ENCODE peak calls at places on chromosomes 16 and 17, in ten cellular contexts. W is stimulated activated CD4-positive, alpha-beta T cell treated with anti-CD3 and anti-CD28 coated beads, Interleukin-4, amount 100 ng/mL, for 1 hour; Q is HS-5; F is NT2/D1; Y is SW 1271; K is fibroblast of lung; M is T-helper 1 cell; A is adrenal gland; O is activated CD4-positive, CD25-positive, alpha-beta regulatory T cell treated with anti-CD3 and anti-CD28 coated beads, Interleukin-2, amount 50 U/mL, for 16 hours; T is progenitor cell of endocrine pancreas. P is an unnamed sample.

GRCh38 chr16:65069766-65070165 is 52.1 kb downstream of the CDH11 start:
- DNase-seq in A (no peak), M (no peak), K (peak; percentile 22), T (no peak), Y (no peak), Q (no peak), O (no peak), W (no peak), F (no peak), P (no peak)

GRCh38 chr17:67310406-67310805 is 56.0 kb downstream of the PSMD12 start:
- DNase-seq in A (no peak), Y (no peak), Q (no peak), M (no peak), K (no peak), T (no peak), O (no peak), W (no peak), F (no peak), P (no peak)

GRCh38 chr16:79071424-79071823 is 529.1 kb downstream of the MAF start:
- DNase-seq in M (no peak), O (no peak), F (no peak), W (no peak), K (no peak), T (no peak), Y (no peak), Q (no peak), A (no peak), P (no peak)

GRCh38 chr17:73586921-73587680 is 57.1 kb downstream of the SDK2 start:
- DNase-seq in Y (no peak), M (no peak), A (peak; percentile 35), Q (no peak), T (no peak), O (no peak), W (no peak), K (no peak), F (no peak), P (no peak)

GRCh38 chr16:68367034-68367433 is 56.2 kb downstream of the PRMT7 start:
- DNase-seq in Y (no peak), F (peak; percentile 62), A (peak; percentile 62), O (no peak), Q (no peak), M (no peak), T (no peak), K (peak; percentile 32), W (peak; percentile 39), P (no peak)

GRCh38 chr16:67526149-67526732 is 2.4 kb upstream of the RIPOR1 start:
- DNase-seq in K (no peak), W (no peak), O (no peak), T (no peak), Y (no peak), A (no peak), Q (no peak), M (no peak), F (no peak), P (no peak)

GRCh38 chr16:65521685-65522338 is 399.9 kb upstream of the CDH11 start:
- DNase-seq in M (no peak), Q (no peak), W (no peak), A (no peak), O (no peak), T (no peak), Y (no peak), K (no peak), F (no peak), P (no peak)

GRCh38 chr16:13902052-13902451 is 17.9 kb upstream of the ERCC4 start:
- DNase-seq in F (no peak), T (no peak), A (no peak), M (no peak), Y (no peak), K (no peak), O (no peak), Q (no peak), W (no peak), P (no peak)

GRCh38 chr17:35743911-35744328 is 9.1 kb downstream of the GAS2L2 start:
- DNase-seq in K (peak; percentile 45), W (no peak), F (no peak), M (no peak), O (no peak), T (peak; percentile 52), Y (no peak), Q (no peak), A (no peak), P (no peak)

GRCh38 chr16:17160285-17160854 is 310.4 kb downstream of the XYLT1 start:
- DNase-seq in Y (no peak), T (no peak), O (no peak), F (no peak), W (no peak), K (peak; percentile 26), Q (no peak), M (no peak), A (no peak), P (no peak)

GRCh38 chr17:73703216-73703615 is 59.0 kb upstream of the SDK2 start:
- DNase-seq in W (no peak), Y (no peak), T (no peak), O (no peak), Q (no peak), F (no peak), A (no peak), K (no peak), M (no peak), P (no peak)

GRCh38 chr16:84933774-84934571 is 77.4 kb downstream of the ZDHHC7 start:
- DNase-seq in F (no peak), O (no peak), Q (no peak), K (peak; percentile 58), M (no peak), T (no peak), A (peak; percentile 89), W (no peak), Y (no peak), P (no peak)

GRCh38 chr16:46650224-46650623 is 29.0 kb upstream of the SHCBP1 start:
- DNase-seq in Y (no peak), W (no peak), K (peak; percentile 90), F (no peak), M (no peak), A (no peak), T (no peak), Q (peak; percentile 45), O (no peak), P (no peak)

GRCh38 chr16:27445502-27446175 is 43.7 kb downstream of the IL21R start:
- DNase-seq in Q (no peak), Y (no peak), O (no peak), W (no peak), T (no peak), F (no peak), M (peak; percentile 5), A (no peak), K (no peak), P (no peak)

GRCh38 chr17:81460856-81461460 is 51.6 kb downstream of the ACTG1 start:
- DNase-seq in K (no peak), Q (no peak), O (no peak), F (no peak), Y (no peak), T (no peak), W (no peak), A (no peak), M (no peak), P (no peak)

GRCh38 chr17:59330314-59330942 is 1.0 kb upstream of the YPEL2 start:
- DNase-seq in Y (no peak), W (no peak), F (no peak), M (no peak), A (peak; percentile 74), O (no peak), T (peak; percentile 27), Q (no peak), K (no peak), P (no peak)

GRCh38 chr17:14427914-14428639 is 127.2 kb downstream of the HS3ST3B1 start:
- DNase-seq in A (no peak), O (no peak), F (no peak), Q (no peak), M (peak; percentile 25), K (no peak), T (no peak), W (peak; percentile 19), Y (no peak), P (no peak)

GRCh38 chr17:75830168-75831031 is 13.8 kb downstream of the UNC13D start:
- DNase-seq in Q (no peak), Y (no peak), A (no peak), K (no peak), O (no peak), W (peak; percentile 52), M (no peak), T (peak; percentile 36), F (no peak), P (no peak)

GRCh38 chr16:84726670-84727467 is 27.1 kb downstream of the USP10 start:
- DNase-seq in F (no peak), M (no peak), Q (no peak), O (no peak), Y (no peak), K (no peak), A (no peak), W (no peak), T (no peak), P (no peak)

GRCh38 chr17:44900894-44901293 is 1.6 kb upstream of the EFTUD2 start:
- DNase-seq in T (no peak), K (peak; percentile 90), W (no peak), O (no peak), A (peak; percentile 85), Q (no peak), Y (no peak), F (no peak), M (no peak), P (peak; percentile 86)

GRCh38 chr16:75572859-75573542 is 6.8 kb downstream of the GABARAPL2 start:
- DNase-seq in M (no peak), W (no peak), T (no peak), F (no peak), O (no peak), A (no peak), K (peak; percentile 15), Y (no peak), Q (no peak), P (no peak)

GRCh38 chr17:43434902-43435319 is 36.1 kb downstream of the ARL4D start:
- DNase-seq in F (no peak), O (no peak), T (no peak), M (no peak), Q (no peak), A (no peak), Y (no peak), K (no peak), W (no peak), P (no peak)

GRCh38 chr17:27666831-27667560 is 36.0 kb downstream of the LGALS9 start:
- DNase-seq in O (no peak), Y (no peak), A (no peak), W (no peak), F (no peak), Q (no peak), M (no peak), T (no peak), K (no peak), P (no peak)

GRCh38 chr17:43840814-43841213 is 6.2 kb upstream of the CD300LG start:
- DNase-seq in K (peak; percentile 18), O (no peak), Y (no peak), T (no peak), W (no peak), Q (no peak), A (no peak), F (no peak), M (no peak), P (no peak)

GRCh38 chr17:65697661-65698060 is 136.2 kb upstream of the AXIN2 start:
- DNase-seq in T (no peak), Q (no peak), Y (no peak), F (no peak), K (no peak), W (no peak), O (no peak), M (no peak), A (no peak), P (no peak)

GRCh38 chr16:58435779-58436178 is 43.5 kb downstream of the GINS3 start:
- DNase-seq in F (no peak), Q (no peak), T (no peak), Y (no peak), K (no peak), A (no peak), M (no peak), W (no peak), O (no peak), P (no peak)

GRCh38 chr17:47844230-47844629 is 3.2 kb upstream of the SCRN2 start:
- DNase-seq in A (peak; percentile 48), K (no peak), T (no peak), Q (no peak), O (no peak), F (no peak), W (no peak), Y (no peak), M (no peak), P (no peak)

GRCh38 chr17:35121315-35121714 is at the start of gene FNDC8:
- DNase-seq in T (no peak), Y (no peak), Q (no peak), A (no peak), M (no peak), W (no peak), F (no peak), K (no peak), O (no peak), P (no peak)

P was measured in glomerular endothelial cell.